ENCODE peak calls at places on chromosomes 13 and 19, in eight cellular contexts. M is naive thymus-derived CD4-positive, alpha-beta T cell; V is Panc1; Q is colonic mucosa; L is adrenal gland; H is upper lobe of left lung; D is heart left ventricle; Y is lung. K is an unnamed sample.

GRCh38 chr19:43439183-43440063 is 24.7 kb downstream of the TEX101 start:
- DNase-seq in Y (no peak), M (no peak), H (no peak), L (no peak), D (peak; percentile 9), Q (no peak), V (no peak), K (peak; percentile 11)

GRCh38 chr13:58376775-58377174 is 745.2 kb downstream of the PCDH17 start:
- DNase-seq in H (no peak), V (no peak), L (no peak), M (no peak), D (no peak), Q (no peak), Y (no peak), K (no peak)

GRCh38 chr13:113863511-113864302 is at the start of gene GAS6:
- DNase-seq in L (peak; percentile 72), V (no peak), M (peak; percentile 33), Q (peak; percentile 83), H (no peak), D (peak; percentile 79), Y (no peak), K (no peak)

GRCh38 chr13:111131610-111132009 is 16.5 kb downstream of the ARHGEF7 start:
- DNase-seq in H (no peak), L (no peak), M (no peak), D (no peak), Q (no peak), Y (no peak), V (no peak), K (no peak)

GRCh38 chr13:90455861-90456260 is 891.6 kb upstream of the MIR17HG start:
- DNase-seq in L (no peak), D (no peak), H (no peak), V (no peak), Y (no peak), Q (no peak), M (no peak), K (no peak)

GRCh38 chr13:45916036-45916435 is 64.5 kb upstream of the SIAH3 start:
- DNase-seq in V (no peak), Q (no peak), M (no peak), H (no peak), D (no peak), L (no peak), Y (no peak), K (no peak)

GRCh38 chr19:10654610-10655456 is 687 bp downstream of the ILF3 start:
- DNase-seq in Q (peak; percentile 52), Y (peak; percentile 49), V (no peak), L (peak; percentile 37), M (no peak), D (peak; percentile 45), H (no peak), K (peak; percentile 64)

GRCh38 chr19:34135401-34135800 is 36.9 kb upstream of the LSM14A start:
- DNase-seq in H (no peak), M (no peak), V (no peak), Y (no peak), L (no peak), D (no peak), Q (no peak), K (no peak)

GRCh38 chr13:25300861-25301346 is 521 bp upstream of the NUP58 start:
- DNase-seq in M (peak; percentile 33), D (peak; percentile 21), L (peak; percentile 17), Q (peak; percentile 31), V (no peak), H (peak; percentile 25), Y (peak; percentile 42), K (no peak)

GRCh38 chr19:38514812-38515633 is 81.5 kb downstream of the RYR1 start:
- DNase-seq in H (peak; percentile 67), V (peak; percentile 85), Y (peak; percentile 51), Q (peak; percentile 60), M (peak; percentile 79), L (peak; percentile 77), D (peak; percentile 30), K (peak; percentile 77)

GRCh38 chr13:61470801-61471200 is 55.2 kb upstream of the PCDH20 start:
- DNase-seq in V (no peak), M (no peak), H (no peak), L (no peak), Y (no peak), Q (no peak), D (no peak), K (no peak)

GRCh38 chr19:50419022-50419579 is 363 bp downstream of the SPIB start:
- DNase-seq in V (no peak), L (no peak), Y (no peak), D (no peak), M (no peak), Q (no peak), H (no peak), K (no peak)

GRCh38 chr19:11752244-11752736 is 13.5 kb upstream of the ZNF823 start:
- DNase-seq in Y (no peak), Q (no peak), L (no peak), D (no peak), M (no peak), V (no peak), H (no peak), K (no peak)

GRCh38 chr19:43462887-43463380 is 2.5 kb downstream of the LYPD3 start:
- DNase-seq in V (no peak), H (no peak), Y (no peak), Q (no peak), L (no peak), M (no peak), D (no peak), K (no peak)

GRCh38 chr19:38255759-38256052 is 468 bp downstream of the PPP1R14A start:
- DNase-seq in L (no peak), V (no peak), D (no peak), H (no peak), Y (no peak), Q (peak; percentile 22), M (peak; percentile 30), K (no peak)

DNA sequence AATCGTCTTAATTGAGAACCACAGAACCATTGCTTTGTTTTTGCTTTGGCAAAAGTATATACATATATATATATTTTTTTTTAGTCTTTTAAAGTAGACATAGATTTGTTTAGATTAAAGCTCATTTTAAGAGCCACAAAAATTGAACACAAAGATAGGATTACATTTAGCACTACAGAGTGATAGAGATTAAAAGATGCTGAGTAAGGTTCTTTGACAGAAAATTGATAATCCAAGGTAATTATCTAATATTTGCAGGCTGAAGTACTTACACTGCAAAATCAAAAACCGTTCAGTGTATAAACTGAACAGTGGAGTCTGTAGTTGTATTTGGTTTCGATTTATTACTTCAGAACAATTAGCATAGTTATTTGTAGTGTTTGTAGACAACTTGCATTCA is 24.5 kb upstream of the ZNF98 start:
- DNase-seq in Q (no peak), Y (no peak), V (no peak), H (no peak), D (no peak), L (no peak), M (no peak), K (no peak)
- H3K9me3 ChIP-seq in Q (no peaks in the 10 kb centered on the region), Y (peaks cover 6% of the 10 kb centered on the region), V (no peaks in the 10 kb centered on the region), H (no peaks in the 10 kb centered on the region), D (peaks cover 93% of the 10 kb centered on the region), L (peaks cover 7% of the 10 kb centered on the region), M (peaks cover 20% of the 10 kb centered on the region), K (no peaks in the 10 kb centered on the region)

DNA sequence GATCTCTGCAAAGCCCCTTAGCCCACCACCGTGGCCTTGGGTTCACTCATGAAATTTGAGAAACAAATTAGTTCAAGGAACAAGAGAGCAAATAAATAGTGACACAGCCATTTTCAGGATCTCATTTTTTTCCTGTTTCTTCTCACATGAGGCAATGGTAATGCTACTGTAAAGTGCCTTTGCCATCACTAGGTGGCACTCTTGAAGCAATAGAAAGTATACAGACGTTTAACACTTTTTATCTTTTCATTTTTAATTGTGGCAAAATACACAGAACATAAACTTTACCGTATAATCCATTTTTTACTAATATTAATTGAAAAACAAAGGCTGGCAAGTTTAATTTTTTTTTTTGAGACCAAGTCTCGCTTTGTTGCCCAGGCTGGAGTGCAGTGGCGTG is 76.9 kb upstream of the ZNF835 start:
- DNase-seq in M (no peak), V (no peak), Y (no peak), Q (no peak), H (no peak), D (no peak), L (peak; percentile 63), K (no peak)
- H3K9me3 ChIP-seq in M (peaks cover 33% of the 10 kb centered on the region), V (no peaks in the 10 kb centered on the region), Y (no peaks in the 10 kb centered on the region), Q (no peaks in the 10 kb centered on the region), H (no peaks in the 10 kb centered on the region), D (no peaks in the 10 kb centered on the region), L (no peaks in the 10 kb centered on the region), K (no peaks in the 10 kb centered on the region)

GRCh38 chr19:15517778-15518177 is 9.5 kb downstream of the CYP4F22 start:
- DNase-seq in M (no peak), D (no peak), H (no peak), Q (no peak), L (no peak), Y (no peak), V (no peak), K (no peak)

GRCh38 chr19:15511671-15512424 is 3.5 kb downstream of the CYP4F22 start:
- DNase-seq in V (no peak), Q (no peak), H (no peak), Y (no peak), L (no peak), M (no peak), D (no peak), K (no peak)

GRCh38 chr19:15519433-15519976 is 11.2 kb downstream of the CYP4F22 start:
- DNase-seq in H (no peak), D (no peak), Y (no peak), M (no peak), L (no peak), Q (no peak), V (no peak), K (no peak)

GRCh38 chr19:15516363-15516762 is 8.0 kb downstream of the CYP4F22 start:
- DNase-seq in Y (no peak), H (no peak), M (no peak), D (no peak), L (no peak), Q (no peak), V (no peak), K (no peak)
- H3K9me3 ChIP-seq in Y (no peaks in the 10 kb centered on the region), H (no peaks in the 10 kb centered on the region), M (peaks cover 11% of the 10 kb centered on the region), D (peaks cover 11% of the 10 kb centered on the region), L (no peaks in the 10 kb centered on the region), Q (no peaks in the 10 kb centered on the region), V (no peaks in the 10 kb centered on the region), K (peaks cover 5% of the 10 kb centered on the region)

GRCh38 chr13:19062801-19063200 is 118.8 kb downstream of the TUBA3C start:
- DNase-seq in V (no peak), L (no peak), D (no peak), H (no peak), Q (no peak), Y (no peak), M (no peak), K (no peak)
- H3K9me3 ChIP-seq in V (no peaks in the 10 kb centered on the region), L (no peaks in the 10 kb centered on the region), D (peaks cover 17% of the 10 kb centered on the region), H (no peaks in the 10 kb centered on the region), Q (no peaks in the 10 kb centered on the region), Y (peaks cover 2% of the 10 kb centered on the region), M (peaks cover 11% of the 10 kb centered on the region), K (no peaks in the 10 kb centered on the region)

DNA sequence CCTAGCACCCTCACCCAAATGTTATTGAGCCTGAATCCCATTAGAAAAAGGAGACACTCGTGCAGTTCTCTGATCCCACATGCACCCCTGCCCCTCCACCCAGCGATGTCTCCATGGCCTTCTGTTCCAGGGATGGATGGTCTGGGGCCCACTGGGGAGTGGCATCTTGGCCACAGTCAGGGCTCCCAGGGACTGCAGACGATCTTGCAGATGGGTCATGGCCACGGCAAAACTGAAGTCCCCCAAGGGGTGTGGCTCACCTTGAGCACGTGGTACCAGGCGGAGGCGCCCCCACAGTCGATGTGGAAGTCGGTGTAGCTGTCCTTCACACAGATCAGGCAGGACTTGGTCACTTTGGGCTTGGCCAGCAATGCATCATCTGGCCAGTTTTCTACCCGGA is 130.7 kb downstream of the TUBA3C start:
- DNase-seq in D (no peak), L (no peak), M (no peak), Q (no peak), V (no peak), H (no peak), Y (no peak), K (no peak)
- H3K9me3 ChIP-seq in D (no peaks in the 10 kb centered on the region), L (no peaks in the 10 kb centered on the region), M (no peaks in the 10 kb centered on the region), Q (no peaks in the 10 kb centered on the region), V (no peaks in the 10 kb centered on the region), H (no peaks in the 10 kb centered on the region), Y (peaks cover 2% of the 10 kb centered on the region), K (no peaks in the 10 kb centered on the region)